ENCODE peak calls at places on chromosome 7, in seven cellular contexts. N, B, J, F, M, H and C are unnamed samples.

GRCh38 chr7:112056409-112056808 is 149.8 kb downstream of the DOCK4 start:
- DNase-seq in N (no peak), B (no peak), J (no peak), F (no peak), M (no peak), H (peak; percentile 26), C (no peak)

GRCh38 chr7:74683799-74684198 is 26.3 kb downstream of the GTF2I start:
- DNase-seq in N (no peak), B (no peak), J (no peak), F (no peak), M (no peak), H (no peak), C (no peak)

GRCh38 chr7:875476-876076 is 778 bp upstream of the GET4 start:
- DNase-seq in N (peak; percentile 11), B (no peak), J (no peak), F (no peak), M (no peak), H (no peak), C (no peak)

GRCh38 chr7:106572394-106573124 is 88.4 kb downstream of the CCDC71L start:
- DNase-seq in N (no peak), B (no peak), J (no peak), F (no peak), M (no peak), H (no peak), C (no peak)

GRCh38 chr7:140863867-140864266 is 60.9 kb downstream of the BRAF start:
- DNase-seq in N (no peak), B (no peak), J (no peak), F (no peak), M (no peak), H (no peak), C (no peak)

GRCh38 chr7:12569673-12570072 is 847 bp upstream of the SCIN start:
- DNase-seq in N (peak; percentile 68), B (no peak), J (no peak), F (no peak), M (no peak), H (no peak), C (no peak)

GRCh38 chr7:28855538-28856217 is 102.5 kb downstream of the TRIL start:
- DNase-seq in N (no peak), B (no peak), J (no peak), F (no peak), M (peak; percentile 85), H (peak; percentile 66), C (no peak)

GRCh38 chr7:1081931-1082401 is 5.9 kb upstream of the GPER1 start:
- DNase-seq in N (no peak), B (no peak), J (no peak), F (no peak), M (no peak), H (no peak), C (no peak)

GRCh38 chr7:101494602-101495329 is 132.1 kb downstream of the COL26A1 start:
- DNase-seq in N (no peak), B (no peak), J (no peak), F (no peak), M (no peak), H (no peak), C (no peak)

GRCh38 chr7:16028103-16028502 is 341.6 kb upstream of the MEOX2 start:
- DNase-seq in N (no peak), B (no peak), J (no peak), F (no peak), M (no peak), H (peak; percentile 82), C (no peak)

GRCh38 chr7:67489881-67490280 is 493.2 kb downstream of the TYW1 start:
- DNase-seq in N (no peak), B (no peak), J (no peak), F (no peak), M (no peak), H (no peak), C (no peak)

GRCh38 chr7:132526111-132526741 is 50.0 kb downstream of the PLXNA4 start:
- DNase-seq in N (no peak), B (no peak), J (no peak), F (no peak), M (no peak), H (no peak), C (no peak)

GRCh38 chr7:73509463-73509862 is 12.6 kb downstream of the BAZ1B start:
- DNase-seq in N (no peak), B (no peak), J (no peak), F (no peak), M (no peak), H (no peak), C (no peak)

GRCh38 chr7:72337822-72338167 is 74.3 kb downstream of the CALN1 start:
- DNase-seq in N (no peak), B (no peak), J (no peak), F (no peak), M (no peak), H (no peak), C (no peak)

GRCh38 chr7:83271212-83272099 is 108.8 kb upstream of the PCLO start:
- DNase-seq in N (peak; percentile 78), B (no peak), J (peak; percentile 9), F (no peak), M (no peak), H (peak; percentile 52), C (no peak)

GRCh38 chr7:4837814-4838625 is 23.8 kb downstream of the PAPOLB start:
- DNase-seq in N (no peak), B (no peak), J (no peak), F (no peak), M (no peak), H (no peak), C (no peak)

GRCh38 chr7:142866361-142867096 is 11.7 kb downstream of the EPHB6 start:
- DNase-seq in N (peak; percentile 56), B (no peak), J (peak; percentile 51), F (no peak), M (peak; percentile 74), H (peak; percentile 33), C (no peak)

GRCh38 chr7:43018446-43018845 is 86.3 kb downstream of the MRPL32 start:
- DNase-seq in N (no peak), B (no peak), J (no peak), F (no peak), M (no peak), H (no peak), C (no peak)

GRCh38 chr7:127995157-127995865 is 35.9 kb downstream of the LRRC4 start:
- DNase-seq in N (no peak), B (no peak), J (no peak), F (no peak), M (no peak), H (peak; percentile 69), C (no peak)